ENCODE peak calls at places on chromosomes 1 and 21, in ten cellular contexts. Y, A, G, P, J, B, W, X, D and V are unnamed samples.

GRCh38 chr1:44681905-44682900 is 7.7 kb downstream of the ARMH1 start:
- DNase-seq in J (no peak), X (no peak), D (peak; percentile 58), Y (peak; percentile 41), B (no peak), W (no peak), A (no peak), P (no peak), G (no peak), V (no peak)

GRCh38 chr1:63917571-63918394 is 144.0 kb downstream of the ROR1 start:
- DNase-seq in J (no peak), X (no peak), G (no peak), D (peak; percentile 78), A (peak; percentile 55), W (no peak), Y (no peak), B (no peak), P (peak; percentile 11), V (no peak)

GRCh38 chr1:101452825-101453224 is 216.0 kb downstream of the S1PR1 start:
- DNase-seq in D (no peak), P (no peak), G (no peak), W (no peak), A (no peak), Y (no peak), X (no peak), B (no peak), J (no peak), V (no peak)

GRCh38 chr21:17352937-17353655 is 159.7 kb upstream of the CXADR start:
- DNase-seq in B (no peak), A (no peak), W (no peak), G (no peak), Y (no peak), P (no peak), J (no peak), X (no peak), D (no peak), V (no peak)

GRCh38 chr1:67270569-67270968 is 37.1 kb upstream of the IL12RB2 start:
- DNase-seq in G (no peak), Y (no peak), J (no peak), X (no peak), A (no peak), D (no peak), W (no peak), B (no peak), P (no peak), V (no peak)

GRCh38 chr1:45953934-45954333 is 150.5 kb downstream of the MAST2 start:
- DNase-seq in X (no peak), B (no peak), D (peak; percentile 46), J (no peak), P (no peak), Y (no peak), A (peak; percentile 69), G (no peak), W (no peak), V (peak; percentile 34)

GRCh38 chr1:202029171-202029665 is 18.8 kb downstream of the ELF3 start:
- DNase-seq in G (no peak), W (no peak), A (no peak), D (no peak), Y (no peak), J (no peak), P (no peak), X (no peak), B (no peak), V (no peak)

GRCh38 chr1:197399691-197400521 is 131.9 kb downstream of the CRB1 start:
- DNase-seq in D (peak; percentile 38), B (no peak), J (no peak), P (peak; percentile 71), W (no peak), X (no peak), A (peak; percentile 52), Y (no peak), G (no peak), V (no peak)

GRCh38 chr1:111193712-111194480 is 6.5 kb downstream of the DENND2D start:
- DNase-seq in X (peak; percentile 61), J (no peak), B (no peak), Y (no peak), P (no peak), D (no peak), W (no peak), G (no peak), A (no peak), V (no peak)

GRCh38 chr1:111190931-111191451 is 9.5 kb downstream of the DENND2D start:
- DNase-seq in P (no peak), W (no peak), G (no peak), A (no peak), J (no peak), Y (no peak), B (no peak), D (no peak), X (no peak), V (no peak)

GRCh38 chr1:111192074-111192473 is 8.4 kb downstream of the DENND2D start:
- DNase-seq in B (no peak), Y (no peak), D (no peak), X (no peak), W (no peak), A (no peak), J (no peak), G (no peak), P (no peak), V (no peak)

GRCh38 chr1:111191496-111191895 is 8.9 kb downstream of the DENND2D start:
- DNase-seq in A (no peak), D (no peak), J (no peak), X (no peak), P (no peak), Y (no peak), W (no peak), B (no peak), G (no peak), V (no peak)

DNA sequence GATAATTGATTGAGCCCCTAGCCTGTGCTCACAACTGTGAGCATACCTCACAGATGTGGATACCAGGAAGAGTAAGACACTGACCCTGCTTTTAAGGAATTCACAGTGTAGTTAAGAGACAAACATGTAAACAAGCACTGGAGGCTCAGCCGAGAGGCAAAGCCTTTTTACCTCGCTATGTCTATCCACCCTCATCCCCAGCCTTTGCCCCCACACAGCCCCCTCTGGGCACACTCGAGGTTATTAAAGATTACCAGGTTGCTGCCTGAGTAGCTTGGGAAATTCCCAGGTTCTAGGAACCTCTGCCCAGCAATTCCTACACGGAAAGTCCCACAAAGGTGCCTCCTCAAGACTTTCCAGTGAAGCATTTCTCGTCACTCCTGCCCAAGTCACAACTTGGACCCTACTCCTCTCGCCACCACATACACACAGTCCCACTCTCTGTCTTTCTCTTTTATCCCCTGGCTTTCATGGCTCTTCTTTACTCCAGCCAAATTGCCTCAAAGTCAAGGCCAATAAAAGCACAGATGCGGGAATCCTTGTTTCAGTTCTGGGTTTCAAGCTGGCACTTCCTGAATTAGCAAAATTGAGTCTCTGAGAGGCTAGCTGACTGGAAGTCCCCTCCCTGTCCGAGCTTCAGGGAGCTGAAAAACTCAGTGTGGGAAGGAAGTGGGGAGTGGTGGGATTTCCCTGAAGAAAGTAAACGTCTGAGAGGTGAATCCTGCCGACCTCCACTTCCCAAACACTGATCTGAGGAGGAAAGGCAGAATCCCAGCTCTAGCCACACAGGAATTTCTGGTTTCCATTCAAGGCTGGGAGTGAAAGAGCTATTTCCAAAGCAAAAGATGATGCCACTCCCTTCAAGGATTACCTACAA is 7.6 kb downstream of the DENND2D start:
- DNase-seq in D (no peak), A (no peak), P (no peak), W (no peak), Y (no peak), X (no peak), B (peak; percentile 34), G (no peak), J (no peak), V (no peak)
- H3K27ac ChIP-seq in D (no peak overlapping the region), A (no peak overlapping the region), P (no peak overlapping the region), W (no peak overlapping the region), Y (peak overlapping the region; percentile 80), X (peak overlapping the region; percentile 68), B (no peak overlapping the region), G (peak overlapping the region; percentile 73), J (peak overlapping the region; percentile 26), V (no peak overlapping the region)

DNA sequence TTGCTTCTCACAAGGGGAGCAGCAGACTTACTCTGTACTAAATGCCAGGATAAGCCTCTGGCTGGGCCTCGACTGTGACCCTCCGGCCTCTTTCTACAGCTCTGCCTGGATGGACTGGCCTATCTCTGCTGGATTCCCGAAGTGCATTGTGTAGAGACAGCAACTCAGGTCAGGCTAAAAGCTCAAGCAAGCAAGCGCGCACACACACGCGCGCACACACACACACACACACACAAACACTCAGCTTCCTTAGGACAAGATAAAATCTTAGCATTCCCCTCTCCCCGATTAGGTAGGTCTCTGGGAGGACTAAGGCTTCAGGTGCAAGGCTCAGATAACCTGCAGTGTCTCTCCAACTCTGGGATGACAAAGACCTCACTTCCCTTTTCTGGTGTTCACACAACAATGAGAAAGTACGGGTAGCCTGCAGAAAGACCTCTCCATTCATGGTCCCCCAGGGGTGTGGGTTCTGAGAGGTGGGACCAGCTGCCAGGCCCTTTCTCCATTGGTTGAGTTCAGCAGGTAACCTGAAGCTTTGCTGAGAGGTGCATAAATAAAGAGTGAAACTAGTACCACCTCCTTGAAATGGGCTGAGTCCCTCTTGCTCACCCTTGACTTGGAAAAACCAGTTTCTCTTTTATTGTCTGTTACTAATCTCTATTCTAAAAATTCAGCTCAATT is 155.1 kb upstream of the CAMK1G start:
- DNase-seq in G (no peak), P (peak; percentile 41), W (no peak), A (peak; percentile 82), J (no peak), Y (no peak), D (peak; percentile 95), X (no peak), B (no peak), V (no peak)
- H3K27me3 ChIP-seq in G (peaks cover 3% of the 10 kb centered on the region), P (no peaks in the 10 kb centered on the region), W (no peaks in the 10 kb centered on the region), A (no peaks in the 10 kb centered on the region), J (no peaks in the 10 kb centered on the region), Y (no peaks in the 10 kb centered on the region), D (no peaks in the 10 kb centered on the region), X (no peaks in the 10 kb centered on the region), B (no peaks in the 10 kb centered on the region), V (no peaks in the 10 kb centered on the region)

DNA sequence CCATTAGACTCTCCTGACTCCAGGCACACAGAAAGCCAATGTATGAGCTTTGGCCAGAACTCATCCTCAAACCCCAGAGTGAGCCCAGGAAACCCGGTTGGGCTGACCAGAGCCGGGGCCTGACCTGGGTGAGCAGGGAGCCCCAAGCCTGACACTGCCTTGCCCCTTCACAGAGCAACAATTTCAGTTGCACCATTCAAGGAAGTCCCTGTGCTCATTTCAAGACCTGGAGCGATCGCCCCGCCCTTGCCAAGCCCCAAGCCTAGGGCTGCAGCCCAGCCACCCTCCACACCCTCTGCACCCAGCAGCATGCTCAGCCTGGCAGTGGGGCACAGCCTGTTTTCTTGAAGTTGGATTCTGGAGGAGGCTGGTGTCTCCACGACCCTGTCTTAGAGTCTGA is 2.3 kb downstream of the NBL1 start:
- DNase-seq in Y (no peak), A (no peak), B (no peak), J (no peak), P (no peak), W (no peak), D (no peak), X (peak; percentile 91), G (peak; percentile 68), V (no peak)
- H3K27ac ChIP-seq in Y (peak overlapping the region; percentile 84), A (no peak overlapping the region), B (no peak overlapping the region), J (no peak overlapping the region), P (no peak overlapping the region), W (no peak overlapping the region), D (no peak overlapping the region), X (peak overlapping the region; percentile 86), G (peak overlapping the region; percentile 89), V (peak overlapping the region; percentile 85)

GRCh38 chr1:7103322-7104052 is 318.2 kb downstream of the CAMTA1 start:
- DNase-seq in W (no peak), Y (no peak), B (no peak), G (no peak), J (no peak), A (no peak), X (no peak), D (no peak), P (no peak), V (no peak)

GRCh38 chr1:7101187-7101586 is 315.9 kb downstream of the CAMTA1 start:
- DNase-seq in A (no peak), P (no peak), D (no peak), J (no peak), G (no peak), Y (no peak), B (no peak), W (no peak), X (no peak), V (no peak)

GRCh38 chr1:7098641-7099040 is 313.4 kb downstream of the CAMTA1 start:
- DNase-seq in W (no peak), X (no peak), P (no peak), A (no peak), D (no peak), Y (no peak), J (no peak), B (no peak), G (no peak), V (peak; percentile 69)

GRCh38 chr1:7097938-7098592 is 312.8 kb downstream of the CAMTA1 start:
- DNase-seq in B (no peak), D (no peak), J (no peak), X (no peak), P (no peak), W (no peak), A (no peak), Y (no peak), G (no peak), V (peak; percentile 27)

GRCh38 chr1:7100479-7100878 is 315.2 kb downstream of the CAMTA1 start:
- DNase-seq in Y (no peak), D (no peak), B (no peak), W (no peak), J (no peak), G (no peak), P (no peak), A (no peak), X (no peak), V (no peak)
- H3K27me3 ChIP-seq in Y (peaks cover 33% of the 10 kb centered on the region), D (no peaks in the 10 kb centered on the region), B (no peaks in the 10 kb centered on the region), W (no peaks in the 10 kb centered on the region), J (no peaks in the 10 kb centered on the region), G (peaks cover 11% of the 10 kb centered on the region), P (peaks cover 91% of the 10 kb centered on the region), A (no peaks in the 10 kb centered on the region), X (no peaks in the 10 kb centered on the region), V (peaks cover 3% of the 10 kb centered on the region)